ENCODE peak calls at places on chromosomes 12 and 14, in nine cellular contexts. One of them, this sample, is unnamed.

GRCh38 chr12:110741795-110742717 is 635 bp downstream of the PPP1CC start:
- DNase-seq in heart left ventricle: no peak
- DNase-seq in Peyer's patch: peak; percentile 66
- DNase-seq in esophagus muscularis mucosa: no peak
- DNase-seq in left ventricle myocardium inferior: no peak
- DNase-seq in heart right ventricle: no peak
- DNase-seq in right lobe of liver: no peak
- DNase-seq in aorta: no peak
- DNase-seq in A549: no peak
- DNase-seq in this sample: no peak

GRCh38 chr12:93287152-93287551 is 90.6 kb upstream of the NUDT4 start:
- DNase-seq in heart right ventricle: no peak
- DNase-seq in esophagus muscularis mucosa: no peak
- DNase-seq in aorta: no peak
- DNase-seq in Peyer's patch: no peak
- DNase-seq in A549: no peak
- DNase-seq in heart left ventricle: no peak
- DNase-seq in left ventricle myocardium inferior: no peak
- DNase-seq in right lobe of liver: no peak
- DNase-seq in this sample: no peak

GRCh38 chr12:32217354-32218310 is 111.0 kb downstream of the BICD1 start:
- DNase-seq in Peyer's patch: no peak
- DNase-seq in left ventricle myocardium inferior: no peak
- DNase-seq in heart right ventricle: no peak
- DNase-seq in A549: peak; percentile 11
- DNase-seq in right lobe of liver: no peak
- DNase-seq in heart left ventricle: no peak
- DNase-seq in esophagus muscularis mucosa: no peak
- DNase-seq in aorta: no peak
- DNase-seq in this sample: no peak

GRCh38 chr12:6765634-6766581 is at the start of gene PTMS:
- DNase-seq in A549: peak; percentile 77
- DNase-seq in heart left ventricle: peak; percentile 90
- DNase-seq in right lobe of liver: peak; percentile 93
- DNase-seq in esophagus muscularis mucosa: peak; percentile 95
- DNase-seq in left ventricle myocardium inferior: peak; percentile 86
- DNase-seq in Peyer's patch: peak; percentile 77
- DNase-seq in aorta: peak; percentile 95
- DNase-seq in heart right ventricle: peak; percentile 89
- DNase-seq in this sample: peak; percentile 35

GRCh38 chr14:90987140-90987539 is 73.3 kb downstream of the RPS6KA5 start:
- DNase-seq in right lobe of liver: no peak
- DNase-seq in heart right ventricle: no peak
- DNase-seq in aorta: no peak
- DNase-seq in Peyer's patch: no peak
- DNase-seq in left ventricle myocardium inferior: no peak
- DNase-seq in A549: no peak
- DNase-seq in esophagus muscularis mucosa: no peak
- DNase-seq in heart left ventricle: no peak
- DNase-seq in this sample: no peak

GRCh38 chr12:3489057-3489456 is 1.9 kb upstream of the PRMT8 start:
- DNase-seq in Peyer's patch: no peak
- DNase-seq in A549: no peak
- DNase-seq in heart left ventricle: no peak
- DNase-seq in heart right ventricle: no peak
- DNase-seq in esophagus muscularis mucosa: no peak
- DNase-seq in right lobe of liver: no peak
- DNase-seq in aorta: no peak
- DNase-seq in left ventricle myocardium inferior: no peak
- DNase-seq in this sample: no peak

GRCh38 chr14:105859717-105860614 is 333.6 kb downstream of the TMEM121 start:
- DNase-seq in right lobe of liver: peak; percentile 16
- DNase-seq in A549: no peak
- DNase-seq in aorta: peak; percentile 61
- DNase-seq in heart left ventricle: peak; percentile 9
- DNase-seq in esophagus muscularis mucosa: no peak
- DNase-seq in heart right ventricle: peak; percentile 8
- DNase-seq in Peyer's patch: peak; percentile 47
- DNase-seq in left ventricle myocardium inferior: peak; percentile 11
- DNase-seq in this sample: no peak

GRCh38 chr14:104964546-104964945 is 13.6 kb downstream of the AHNAK2 start:
- DNase-seq in left ventricle myocardium inferior: no peak
- DNase-seq in aorta: no peak
- DNase-seq in heart left ventricle: peak; percentile 5
- DNase-seq in esophagus muscularis mucosa: no peak
- DNase-seq in heart right ventricle: no peak
- DNase-seq in Peyer's patch: no peak
- DNase-seq in A549: no peak
- DNase-seq in right lobe of liver: peak; percentile 5
- DNase-seq in this sample: no peak

GRCh38 chr12:94139816-94140215 is 8.6 kb upstream of the PLXNC1 start:
- DNase-seq in heart right ventricle: no peak
- DNase-seq in A549: no peak
- DNase-seq in right lobe of liver: no peak
- DNase-seq in esophagus muscularis mucosa: no peak
- DNase-seq in Peyer's patch: no peak
- DNase-seq in heart left ventricle: no peak
- DNase-seq in aorta: no peak
- DNase-seq in left ventricle myocardium inferior: no peak
- DNase-seq in this sample: no peak

GRCh38 chr12:88993655-88994054 is 358.6 kb downstream of the DUSP6 start:
- DNase-seq in aorta: no peak
- DNase-seq in heart right ventricle: no peak
- DNase-seq in right lobe of liver: no peak
- DNase-seq in left ventricle myocardium inferior: no peak
- DNase-seq in A549: peak; percentile 18
- DNase-seq in Peyer's patch: no peak
- DNase-seq in heart left ventricle: no peak
- DNase-seq in esophagus muscularis mucosa: no peak
- DNase-seq in this sample: no peak

GRCh38 chr14:29607129-29607528 is 320.5 kb downstream of the PRKD1 start:
- DNase-seq in aorta: no peak
- DNase-seq in Peyer's patch: no peak
- DNase-seq in esophagus muscularis mucosa: no peak
- DNase-seq in A549: no peak
- DNase-seq in right lobe of liver: no peak
- DNase-seq in heart right ventricle: no peak
- DNase-seq in left ventricle myocardium inferior: no peak
- DNase-seq in heart left ventricle: no peak
- DNase-seq in this sample: no peak
- H3K4me1 ChIP-seq in aorta: no peaks in the 10 kb centered on the region
- H3K4me1 ChIP-seq in Peyer's patch: no peaks in the 10 kb centered on the region
- H3K4me1 ChIP-seq in esophagus muscularis mucosa: no peaks in the 10 kb centered on the region
- H3K4me1 ChIP-seq in A549: no peaks in the 10 kb centered on the region
- H3K4me1 ChIP-seq in right lobe of liver: no peaks in the 10 kb centered on the region
- H3K4me1 ChIP-seq in heart right ventricle: no peaks in the 10 kb centered on the region
- H3K4me1 ChIP-seq in left ventricle myocardium inferior: no peaks in the 10 kb centered on the region
- H3K4me1 ChIP-seq in heart left ventricle: no peaks in the 10 kb centered on the region
- H3K4me1 ChIP-seq in this sample: no peaks in the 10 kb centered on the region

DNA sequence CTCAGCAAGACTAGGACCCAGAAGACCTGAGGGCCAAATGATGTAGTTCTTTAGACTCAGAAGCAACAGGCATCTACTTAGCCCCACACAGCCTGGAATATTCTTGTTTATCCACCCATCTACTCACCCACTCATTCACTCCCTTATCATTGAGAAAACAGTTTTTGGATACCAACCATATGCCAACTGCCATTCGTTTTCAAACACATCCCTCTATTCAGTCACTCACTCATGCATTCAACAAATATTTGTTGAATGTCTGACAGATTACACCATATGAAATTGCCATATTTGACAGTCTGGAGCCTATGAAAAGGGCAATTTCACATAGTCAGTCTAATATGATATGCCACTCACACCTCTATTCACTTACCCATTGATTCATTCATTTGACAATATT is 103.2 kb downstream of the NT5DC3 start:
- DNase-seq in Peyer's patch: no peak
- DNase-seq in heart left ventricle: no peak
- DNase-seq in aorta: no peak
- DNase-seq in right lobe of liver: no peak
- DNase-seq in A549: no peak
- DNase-seq in heart right ventricle: no peak
- DNase-seq in esophagus muscularis mucosa: no peak
- DNase-seq in left ventricle myocardium inferior: no peak
- DNase-seq in this sample: no peak
- H3K27ac ChIP-seq in Peyer's patch: no peak overlapping the region
- H3K27ac ChIP-seq in heart left ventricle: no peak overlapping the region
- H3K27ac ChIP-seq in aorta: no peak overlapping the region
- H3K27ac ChIP-seq in right lobe of liver: no peak overlapping the region
- H3K27ac ChIP-seq in A549: no peak overlapping the region
- H3K27ac ChIP-seq in heart right ventricle: no peak overlapping the region
- H3K27ac ChIP-seq in esophagus muscularis mucosa: no peak overlapping the region
- H3K27ac ChIP-seq in left ventricle myocardium inferior: no peak overlapping the region
- H3K27ac ChIP-seq in this sample: no peak overlapping the region

GRCh38 chr12:113473400-113473799 is 1.7 kb upstream of the LHX5 start:
- DNase-seq in heart right ventricle: no peak
- DNase-seq in heart left ventricle: no peak
- DNase-seq in esophagus muscularis mucosa: no peak
- DNase-seq in aorta: no peak
- DNase-seq in Peyer's patch: no peak
- DNase-seq in A549: no peak
- DNase-seq in right lobe of liver: no peak
- DNase-seq in left ventricle myocardium inferior: no peak
- DNase-seq in this sample: no peak
- H3K4me3 ChIP-seq in heart right ventricle: no peak overlapping the region
- H3K4me3 ChIP-seq in heart left ventricle: no peak overlapping the region
- H3K4me3 ChIP-seq in esophagus muscularis mucosa: no peak overlapping the region
- H3K4me3 ChIP-seq in aorta: no peak overlapping the region
- H3K4me3 ChIP-seq in Peyer's patch: no peak overlapping the region
- H3K4me3 ChIP-seq in A549: no peak overlapping the region
- H3K4me3 ChIP-seq in right lobe of liver: no peak overlapping the region
- H3K4me3 ChIP-seq in left ventricle myocardium inferior: no peak overlapping the region
- H3K4me3 ChIP-seq in this sample: no peak overlapping the region

GRCh38 chr14:70926187-70926830 is 19.1 kb downstream of the PCNX1 start:
- DNase-seq in aorta: no peak
- DNase-seq in left ventricle myocardium inferior: no peak
- DNase-seq in esophagus muscularis mucosa: no peak
- DNase-seq in heart left ventricle: no peak
- DNase-seq in A549: no peak
- DNase-seq in Peyer's patch: no peak
- DNase-seq in right lobe of liver: no peak
- DNase-seq in heart right ventricle: no peak
- DNase-seq in this sample: no peak
- H3K4me1 ChIP-seq in aorta: no peaks in the 10 kb centered on the region
- H3K4me1 ChIP-seq in left ventricle myocardium inferior: peaks cover 65% of the 10 kb centered on the region
- H3K4me1 ChIP-seq in esophagus muscularis mucosa: peaks cover 48% of the 10 kb centered on the region
- H3K4me1 ChIP-seq in heart left ventricle: peaks cover 42% of the 10 kb centered on the region
- H3K4me1 ChIP-seq in A549: peaks cover 7% of the 10 kb centered on the region
- H3K4me1 ChIP-seq in Peyer's patch: no peaks in the 10 kb centered on the region
- H3K4me1 ChIP-seq in right lobe of liver: no peaks in the 10 kb centered on the region
- H3K4me1 ChIP-seq in heart right ventricle: no peaks in the 10 kb centered on the region
- H3K4me1 ChIP-seq in this sample: peaks cover 42% of the 10 kb centered on the region

DNA sequence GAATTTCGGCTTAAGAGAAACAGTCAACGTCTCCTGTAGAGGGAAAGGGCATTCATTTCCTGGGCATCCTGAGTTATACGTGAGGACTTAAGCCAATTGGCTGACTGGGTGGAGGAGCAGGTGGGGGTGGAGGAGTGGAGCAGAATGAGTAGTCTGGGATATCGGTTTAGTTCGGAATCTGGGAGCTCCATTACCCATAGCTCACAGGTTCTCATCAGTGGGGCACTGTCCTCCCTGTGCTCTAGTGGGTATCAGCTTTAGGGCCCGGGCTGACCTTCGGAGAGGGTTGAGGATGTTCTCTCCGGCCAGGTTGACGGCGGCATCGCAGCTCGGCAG is 704 bp downstream of the SDR39U1 start:
- DNase-seq in A549: peak; percentile 66
- DNase-seq in left ventricle myocardium inferior: no peak
- DNase-seq in right lobe of liver: no peak
- DNase-seq in heart left ventricle: no peak
- DNase-seq in aorta: no peak
- DNase-seq in Peyer's patch: no peak
- DNase-seq in esophagus muscularis mucosa: no peak
- DNase-seq in heart right ventricle: no peak
- DNase-seq in this sample: no peak
- H3K27ac ChIP-seq in A549: peak overlapping the region; percentile 98
- H3K27ac ChIP-seq in left ventricle myocardium inferior: peak overlapping the region; percentile 100
- H3K27ac ChIP-seq in right lobe of liver: peak overlapping the region; percentile 99
- H3K27ac ChIP-seq in heart left ventricle: peak overlapping the region; percentile 99
- H3K27ac ChIP-seq in aorta: peak overlapping the region; percentile 95
- H3K27ac ChIP-seq in Peyer's patch: peak overlapping the region; percentile 92
- H3K27ac ChIP-seq in esophagus muscularis mucosa: peak overlapping the region; percentile 97
- H3K27ac ChIP-seq in heart right ventricle: peak overlapping the region; percentile 94
- H3K27ac ChIP-seq in this sample: peak overlapping the region; percentile 97

DNA sequence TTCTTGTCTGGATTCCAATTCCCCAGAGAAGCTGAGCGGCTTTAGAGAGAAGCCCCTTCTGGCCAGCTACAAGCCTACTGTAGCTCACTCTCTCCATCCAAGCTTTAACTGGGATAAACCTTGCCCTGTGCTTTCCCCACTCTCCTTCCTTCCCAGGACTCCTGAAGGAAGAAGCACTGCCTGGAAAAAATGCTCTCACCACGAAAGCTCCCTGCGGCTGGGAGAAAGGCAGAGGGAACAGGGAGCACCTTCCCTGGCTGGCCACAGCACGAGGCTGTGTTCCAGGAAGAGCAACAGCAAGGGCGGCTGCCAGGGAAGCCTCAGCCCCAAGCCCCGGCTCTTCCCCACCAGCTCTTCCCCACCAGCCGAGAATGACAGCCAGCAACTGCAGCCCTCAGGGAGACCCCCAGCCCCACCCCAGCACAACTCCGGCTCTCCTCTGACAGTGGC is 40.8 kb upstream of the PNMA1 start:
- DNase-seq in heart left ventricle: peak; percentile 71
- DNase-seq in aorta: no peak
- DNase-seq in heart right ventricle: peak; percentile 60
- DNase-seq in A549: no peak
- DNase-seq in left ventricle myocardium inferior: peak; percentile 61
- DNase-seq in esophagus muscularis mucosa: no peak
- DNase-seq in right lobe of liver: no peak
- DNase-seq in Peyer's patch: peak; percentile 62
- DNase-seq in this sample: peak; percentile 72
- H3K4me3 ChIP-seq in heart left ventricle: no peak overlapping the region
- H3K4me3 ChIP-seq in aorta: no peak overlapping the region
- H3K4me3 ChIP-seq in heart right ventricle: peak overlapping the region; percentile 26
- H3K4me3 ChIP-seq in A549: peak overlapping the region; percentile 10
- H3K4me3 ChIP-seq in left ventricle myocardium inferior: peak overlapping the region; percentile 51
- H3K4me3 ChIP-seq in esophagus muscularis mucosa: peak overlapping the region; percentile 32
- H3K4me3 ChIP-seq in right lobe of liver: no peak overlapping the region
- H3K4me3 ChIP-seq in Peyer's patch: peak overlapping the region; percentile 30
- H3K4me3 ChIP-seq in this sample: peak overlapping the region; percentile 28